ENCODE peak calls at places on chromosomes 13 and 19, in seven cellular contexts. R is mucosa of descending colon, T is NCI-H1092 treated with DMSO at 0.1 percent for 48 hours, E is LoVo, K is NCI-H460, F is GM23338, D is EH. Z is an unnamed sample.

GRCh38 chr19:55443045-55443823 is at the start of gene SHISA7:
- DNase-seq in R (no peak), T (peak; percentile 21), E (no peak), K (no peak), F (peak; percentile 69), D (peak; percentile 19), Z (no peak)

GRCh38 chr19:30133803-30134202 is 191.8 kb downstream of the URI1 start:
- DNase-seq in R (no peak), T (no peak), E (no peak), K (no peak), F (no peak), D (no peak), Z (no peak)

GRCh38 chr13:36445806-36446423 is 13.6 kb downstream of the CCNA1 start:
- DNase-seq in R (no peak), T (no peak), E (no peak), K (no peak), F (no peak), D (no peak), Z (no peak)

GRCh38 chr19:55526216-55527196 is 10.4 kb downstream of the SBK2 start:
- DNase-seq in R (peak; percentile 88), T (peak; percentile 87), E (peak; percentile 51), K (peak; percentile 51), F (peak; percentile 40), D (peak; percentile 83), Z (peak; percentile 15)

GRCh38 chr19:55041627-55042343 is 3.7 kb upstream of the GP6 start:
- DNase-seq in R (no peak), T (no peak), E (no peak), K (no peak), F (no peak), D (no peak), Z (no peak)

GRCh38 chr19:56132316-56132822 is 8.7 kb upstream of the ZNF444 start:
- DNase-seq in R (no peak), T (no peak), E (no peak), K (no peak), F (no peak), D (peak; percentile 34), Z (no peak)

GRCh38 chr19:30564551-30565011 is 192.4 kb downstream of the ZNF536 start:
- DNase-seq in R (no peak), T (no peak), E (no peak), K (no peak), F (peak; percentile 55), D (no peak), Z (no peak)

GRCh38 chr19:53076984-53077383 is 26.2 kb downstream of the ZNF160 start:
- DNase-seq in R (no peak), T (peak; percentile 42), E (no peak), K (no peak), F (peak; percentile 97), D (no peak), Z (no peak)

GRCh38 chr19:22503524-22503923 is 81.4 kb upstream of the ZNF98 start:
- DNase-seq in R (no peak), T (no peak), E (no peak), K (no peak), F (no peak), D (no peak), Z (no peak)

GRCh38 chr19:40234429-40235237 is 8.1 kb upstream of the CCNP start:
- DNase-seq in R (no peak), T (no peak), E (no peak), K (no peak), F (no peak), D (no peak), Z (no peak)

GRCh38 chr19:46646402-46646801 is 10.4 kb upstream of the GNG8 start:
- DNase-seq in R (no peak), T (no peak), E (no peak), K (no peak), F (no peak), D (no peak), Z (no peak)

GRCh38 chr19:35959040-35959967 is 23.1 kb downstream of the LRFN3 start:
- DNase-seq in R (peak; percentile 68), T (no peak), E (no peak), K (no peak), F (peak; percentile 57), D (peak; percentile 23), Z (no peak)

GRCh38 chr19:58367698-58368454 is 5.3 kb upstream of the ZNF497 start:
- DNase-seq in R (no peak), T (no peak), E (no peak), K (no peak), F (no peak), D (no peak), Z (no peak)

GRCh38 chr19:46607441-46607841 is 6.3 kb downstream of the CALM3 start:
- DNase-seq in R (peak; percentile 20), T (peak; percentile 12), E (no peak), K (no peak), F (no peak), D (no peak), Z (no peak)

Z was measured in NCI-H524.